ENCODE peak calls at places on chromosomes 16 and 17, in eight cellular contexts. Z, I, M, E, Y, P, B and K are unnamed samples.

GRCh38 chr16:10003486-10003885 is 178.7 kb downstream of the GRIN2A start:
- DNase-seq in Y (no peak), B (peak; percentile 51), E (no peak), Z (no peak), M (no peak), I (no peak), P (no peak), K (no peak)

GRCh38 chr17:2598166-2598565 is 4.7 kb downstream of the PAFAH1B1 start:
- DNase-seq in Y (no peak), P (peak; percentile 57), E (no peak), I (no peak), M (peak; percentile 69), Z (no peak), B (peak; percentile 76), K (no peak)

GRCh38 chr16:19601083-19601976 is 45.8 kb downstream of the VPS35L start:
- DNase-seq in P (peak; percentile 13), E (peak; percentile 38), Y (no peak), I (peak; percentile 14), M (peak; percentile 70), B (peak; percentile 19), Z (peak; percentile 11), K (no peak)

GRCh38 chr17:77436058-77436442 is 295.3 kb downstream of the SEC14L1 start:
- DNase-seq in M (peak; percentile 76), P (no peak), I (no peak), B (no peak), E (no peak), Y (no peak), Z (no peak), K (no peak)

GRCh38 chr17:61669522-61669921 is 78.5 kb upstream of the NACA2 start:
- DNase-seq in M (no peak), E (peak; percentile 67), B (no peak), I (no peak), P (no peak), Y (no peak), Z (no peak), K (no peak)

GRCh38 chr17:33381201-33381600 is 88.1 kb upstream of the ASIC2 start:
- DNase-seq in I (no peak), M (no peak), P (no peak), E (no peak), Z (no peak), B (no peak), Y (no peak), K (no peak)

GRCh38 chr17:43620147-43620944 is 41.4 kb downstream of the MEOX1 start:
- DNase-seq in Y (no peak), Z (no peak), P (no peak), I (no peak), B (no peak), E (no peak), M (no peak), K (no peak)

GRCh38 chr16:86038923-86039310 is 140.0 kb downstream of the IRF8 start:
- DNase-seq in I (peak; percentile 16), P (no peak), E (no peak), M (no peak), B (peak; percentile 25), Y (no peak), Z (no peak), K (no peak)

GRCh38 chr17:79811036-79811887 is 14.4 kb upstream of the CBX8 start:
- DNase-seq in B (peak; percentile 57), Y (no peak), P (peak; percentile 32), Z (no peak), I (peak; percentile 55), M (no peak), E (peak; percentile 85), K (no peak)

GRCh38 chr17:31692632-31693031 is 166.4 kb downstream of the COPRS start:
- DNase-seq in E (no peak), Y (no peak), M (no peak), B (no peak), I (no peak), Z (no peak), P (no peak), K (no peak)

GRCh38 chr17:45852535-45853297 is 8.0 kb downstream of the SPPL2C start:
- DNase-seq in P (peak; percentile 44), Y (no peak), Z (peak; percentile 54), I (peak; percentile 61), E (peak; percentile 58), B (peak; percentile 52), M (peak; percentile 66), K (peak; percentile 57)

GRCh38 chr17:74569392-74570003 is 2.2 kb upstream of the CD300H start:
- DNase-seq in P (peak; percentile 30), I (peak; percentile 43), B (peak; percentile 99), Y (peak; percentile 68), M (peak; percentile 96), E (no peak), Z (no peak), K (no peak)

GRCh38 chr16:65473699-65474098 is 351.8 kb upstream of the CDH11 start:
- DNase-seq in M (no peak), Y (no peak), B (no peak), Z (no peak), I (no peak), E (no peak), P (no peak), K (no peak)

GRCh38 chr17:81020767-81021497 is 14.0 kb upstream of the BAIAP2 start:
- DNase-seq in P (no peak), Y (no peak), E (no peak), B (peak; percentile 75), Z (no peak), M (peak; percentile 44), I (no peak), K (no peak)